ENCODE peak calls at places on chromosomes 7 and 10, in eight cellular contexts. C is mesendoderm, L is lung, B is breast epithelium, R is OCI-LY7, M is NT2/D1, G is mesenchymal stem cell, H is BE2C. T is an unnamed sample. For H3K4me1, the result is how much of the 10 kb centered on the place peaks cover.

GRCh38 chr10:127948791-127949190 is 41.9 kb downstream of the PTPRE start:
- DNase-seq in C (no peak), G (no peak), H (no peak), M (no peak), L (no peak), B (no peak), R (no peak), T (no peak)

GRCh38 chr10:105585753-105586152 is 944.7 kb downstream of the SORCS3 start:
- DNase-seq in R (no peak), L (no peak), C (peak), H (no peak), M (no peak), B (no peak), G (peak), T (no peak)

GRCh38 chr7:117011419-117012260 is 58.3 kb downstream of the ST7 start:
- DNase-seq in G (no peak), M (no peak), L (no peak), R (no peak), C (peak), B (no peak), H (no peak), T (no peak)

GRCh38 chr7:137592232-137592896 is 248.8 kb upstream of the PTN start:
- DNase-seq in M (peak), B (peak), L (peak), H (peak), R (peak), G (peak), C (peak), T (no peak)

GRCh38 chr7:37216156-37216839 is 232.4 kb downstream of the ELMO1 start:
- DNase-seq in G (no peak), H (no peak), B (peak), M (no peak), L (no peak), C (no peak), R (no peak), T (no peak)

GRCh38 chr7:142384508-142384922 is 126.7 kb upstream of the PRSS58 start:
- DNase-seq in C (no peak), R (no peak), H (no peak), L (no peak), G (peak), B (no peak), M (no peak), T (no peak)

GRCh38 chr10:123798856-123799255 is 92.8 kb downstream of the CPXM2 start:
- DNase-seq in R (no peak), M (no peak), C (no peak), G (no peak), B (no peak), L (no peak), H (no peak), T (no peak)

GRCh38 chr7:14639801-14640200 is 262.8 kb downstream of the DGKB start:
- DNase-seq in G (no peak), B (no peak), M (no peak), L (no peak), H (no peak), R (no peak), C (no peak), T (no peak)

GRCh38 chr7:139557857-139558581 is 34.5 kb downstream of the CLEC2L start:
- DNase-seq in G (peak), C (peak), H (no peak), L (no peak), R (no peak), M (no peak), B (no peak), T (no peak)

GRCh38 chr10:61842755-61843497 is 58.6 kb upstream of the ARID5B start:
- DNase-seq in B (no peak), H (no peak), G (peak), R (no peak), L (no peak), M (no peak), C (peak), T (no peak)

GRCh38 chr7:77351539-77352004 is 64.6 kb downstream of the GSAP start:
- DNase-seq in C (peak), G (no peak), H (no peak), R (peak), M (no peak), B (peak), L (no peak), T (peak)

GRCh38 chr10:86958831-86959736 is 685 bp downstream of the SNCG start:
- DNase-seq in M (no peak), G (peak), B (peak), L (no peak), C (peak), R (no peak), H (no peak), T (no peak)
- H3K4me1 ChIP-seq in M (half or more), G (under half), B (under half), L (under half), C (under half), R (under half), H (under half), T (under half)

GRCh38 chr10:69878951-69879350 is 77.2 kb downstream of the COL13A1 start:
- DNase-seq in M (no peak), L (no peak), H (no peak), B (no peak), C (no peak), G (no peak), R (no peak), T (no peak)

GRCh38 chr10:69879628-69880257 is 78.0 kb downstream of the COL13A1 start:
- DNase-seq in H (no peak), C (no peak), B (no peak), G (no peak), M (no peak), L (no peak), R (no peak), T (no peak)

GRCh38 chr10:69881202-69881601 is 79.5 kb downstream of the COL13A1 start:
- DNase-seq in H (no peak), L (no peak), G (no peak), C (no peak), M (no peak), R (no peak), B (no peak), T (no peak)

GRCh38 chr10:69883256-69883655 is 81.5 kb downstream of the COL13A1 start:
- DNase-seq in G (no peak), L (no peak), M (no peak), C (peak), R (peak), H (no peak), B (no peak), T (no peak)

DNA sequence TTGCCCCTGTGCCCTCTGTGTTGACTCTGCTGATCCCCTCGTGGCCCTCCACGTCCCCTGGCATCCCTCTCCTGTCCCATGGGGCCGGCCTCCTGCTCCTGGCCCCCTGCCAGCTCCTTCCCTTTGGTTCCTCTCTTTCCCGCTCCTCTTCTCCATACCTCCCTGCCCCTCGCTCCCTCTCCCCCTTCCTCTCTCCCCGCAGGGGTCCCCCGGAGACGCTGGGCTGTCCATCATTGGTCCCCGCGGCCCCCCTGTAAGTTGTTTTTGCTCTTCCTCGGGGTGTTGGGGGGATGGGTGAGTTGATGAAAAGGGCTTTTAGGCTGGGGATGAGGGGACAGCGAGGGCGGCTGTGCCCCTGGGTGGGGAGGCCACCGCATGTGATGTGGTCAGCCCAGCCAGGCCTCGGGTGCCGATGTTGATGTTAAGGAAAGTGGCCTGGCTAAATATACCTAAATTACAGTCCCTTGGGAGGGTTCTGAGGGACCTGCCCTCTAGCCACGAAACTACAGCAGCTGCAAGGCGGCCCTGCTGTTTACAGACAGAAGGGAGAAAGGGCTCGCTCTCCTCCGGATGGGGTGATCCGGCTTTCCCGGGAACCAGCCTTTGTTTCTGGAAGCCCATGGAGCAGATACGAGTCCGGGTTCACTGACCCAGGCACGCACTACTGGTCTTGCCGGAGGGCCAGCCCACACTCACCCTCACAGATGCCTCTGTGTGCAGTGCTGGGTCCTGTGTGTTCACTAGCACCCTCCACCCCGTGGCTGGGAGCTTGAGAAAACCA is 78.8 kb downstream of the COL13A1 start:
- DNase-seq in M (no peak), L (no peak), C (no peak), B (no peak), R (no peak), H (peak), G (no peak), T (no peak)
- H3K4me1 ChIP-seq in M (under half), L (under half), C (under half), B (under half), R (under half), H (under half), G (under half), T (under half)

DNA sequence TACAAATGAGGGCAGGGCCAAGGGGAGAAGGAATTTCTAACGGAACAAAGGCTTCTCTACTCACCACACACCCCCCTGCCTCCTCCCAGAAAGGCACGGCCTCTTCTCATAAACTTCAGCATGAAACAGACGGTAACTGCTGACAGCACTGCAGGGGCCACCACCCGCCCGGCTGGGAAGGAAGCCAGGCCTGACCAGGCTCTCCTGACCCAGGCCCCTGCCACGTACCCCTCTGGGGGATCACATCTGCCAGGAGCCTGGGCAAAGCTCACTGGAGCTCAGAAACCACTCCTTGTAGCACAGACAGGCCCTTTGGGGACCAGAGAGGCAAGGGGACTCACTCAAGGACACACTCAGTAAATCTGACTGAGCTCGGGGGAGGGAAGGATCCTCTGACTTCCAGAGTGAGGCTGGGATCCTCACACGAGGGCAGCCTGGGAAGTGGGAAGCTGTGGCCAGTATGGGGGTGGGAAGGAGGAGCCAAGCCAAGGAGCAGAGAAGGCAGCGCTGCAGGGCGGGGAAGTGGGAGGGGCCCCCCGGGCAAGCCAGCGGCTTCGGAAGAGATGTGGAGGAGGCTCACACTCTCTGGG is 46.1 kb downstream of the ZCCHC24 start:
- DNase-seq in B (peak), C (peak), G (peak), M (no peak), R (no peak), L (peak), H (peak), T (no peak)
- H3K4me1 ChIP-seq in B (under half), C (under half), G (half or more), M (under half), R (under half), L (under half), H (under half), T (under half)

DNA sequence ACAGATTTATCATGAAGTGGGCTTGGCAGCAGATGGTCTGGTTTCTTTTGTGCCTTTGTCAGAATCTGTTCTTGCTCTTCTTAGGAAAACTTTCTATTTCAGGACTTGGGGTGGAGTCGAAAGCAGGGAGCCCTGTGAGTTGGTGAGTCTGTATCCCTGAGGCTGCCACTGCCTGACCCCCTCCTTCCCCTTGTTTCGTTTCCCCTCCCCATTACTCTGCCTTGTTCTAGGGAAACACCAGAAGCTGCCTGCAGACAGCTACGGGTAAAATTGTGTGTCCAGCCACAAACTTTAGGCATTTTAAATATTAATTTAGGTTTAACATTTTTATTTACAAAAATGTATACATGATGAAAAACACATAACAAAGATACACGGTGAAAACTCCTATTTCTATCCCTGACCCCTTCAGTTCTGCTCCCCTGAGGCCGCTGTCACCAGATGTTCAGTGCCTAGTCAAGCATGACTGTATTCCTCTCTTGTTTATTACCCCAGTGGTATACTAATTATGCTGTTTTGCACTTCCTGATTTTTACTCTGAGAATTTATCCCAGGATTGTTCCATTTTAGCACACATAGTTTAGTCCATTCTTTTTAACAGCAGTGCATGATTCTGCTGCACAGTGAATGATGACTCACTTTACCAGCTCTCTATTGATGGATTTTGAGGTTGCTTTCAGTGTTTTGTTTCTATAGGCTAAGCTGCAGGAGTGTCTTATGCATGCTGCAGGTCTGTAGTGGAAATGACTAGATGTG is 9.1 kb downstream of the TSPAN14 start:
- DNase-seq in H (peak), B (no peak), L (no peak), R (peak), G (peak), C (no peak), M (no peak), T (no peak)
- H3K4me1 ChIP-seq in H (under half), B (half or more), L (under half), R (half or more), G (half or more), C (under half), M (under half), T (half or more)

DNA sequence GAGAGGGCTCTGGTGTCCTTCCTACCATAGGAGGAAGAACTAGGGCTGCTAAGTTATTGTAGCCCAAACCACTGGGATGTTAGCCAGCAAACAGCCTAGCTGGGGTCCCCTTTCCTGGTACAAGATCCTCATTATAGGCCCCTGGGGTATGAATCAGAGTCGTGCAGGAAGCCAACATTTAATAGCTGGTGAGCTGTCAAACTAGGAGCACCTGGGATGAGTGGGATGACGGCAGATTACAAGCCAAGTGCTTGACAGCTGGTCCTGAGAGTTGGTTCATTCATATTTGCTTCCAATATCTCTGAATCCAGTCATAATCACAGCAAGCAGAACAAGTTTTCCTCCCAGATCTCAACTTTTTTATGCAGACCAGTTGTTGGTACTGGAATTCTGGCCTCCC is 25.1 kb upstream of the DNAJB12 start:
- DNase-seq in H (no peak), G (no peak), R (no peak), B (no peak), L (no peak), M (no peak), C (no peak), T (no peak)
- H3K4me1 ChIP-seq in H (under half), G (under half), R (under half), B (under half), L (under half), M (under half), C (under half), T (under half)

DNA sequence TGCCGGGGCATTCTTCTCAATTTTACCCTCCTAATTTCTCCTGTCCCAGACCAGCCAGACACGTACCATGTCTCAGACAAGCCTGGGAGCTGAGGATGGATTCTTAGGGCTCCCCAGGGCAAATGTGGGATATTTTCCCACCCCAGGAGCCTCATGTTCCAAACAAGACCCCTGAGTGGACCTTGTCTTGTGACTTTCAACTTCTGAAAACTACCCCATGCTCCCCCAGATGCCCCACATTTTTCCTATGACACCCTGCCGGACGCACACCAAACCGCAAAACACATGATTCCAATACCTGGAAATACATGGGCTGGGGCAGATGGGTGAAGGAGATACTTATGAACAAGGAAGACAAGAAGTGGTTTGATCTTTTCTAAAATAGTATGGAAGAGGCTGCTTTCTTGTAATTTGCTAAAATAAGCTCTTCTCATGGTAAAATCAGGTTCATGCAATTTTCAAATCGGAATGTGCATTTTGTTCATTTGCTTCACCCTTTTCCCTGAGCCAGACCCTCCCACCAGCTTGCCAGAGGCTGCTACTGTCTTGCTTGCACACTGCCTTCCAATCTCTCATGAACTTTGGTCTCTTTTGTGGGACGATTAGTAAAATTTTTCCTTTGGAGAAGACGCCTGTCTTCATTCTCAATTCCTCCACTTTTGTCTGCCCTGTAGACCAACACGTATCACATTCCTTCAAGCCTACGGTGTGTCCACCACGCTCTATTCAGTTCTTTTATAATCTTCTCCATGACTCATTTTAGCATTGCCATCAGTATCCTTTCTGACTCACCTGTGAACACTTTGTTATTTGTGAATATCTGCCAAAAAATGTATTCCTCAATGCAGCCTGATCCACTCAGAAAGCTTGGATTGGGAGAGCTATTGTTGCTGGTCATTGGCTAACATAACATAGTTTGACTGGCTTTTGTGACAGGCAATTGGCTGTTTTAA is 1.1 kb downstream of the GIMAP5 start:
- DNase-seq in B (no peak), R (no peak), C (no peak), M (no peak), H (no peak), G (no peak), L (no peak), T (no peak)
- H3K4me1 ChIP-seq in B (under half), R (under half), C (under half), M (under half), H (under half), G (under half), L (under half), T (half or more)

GRCh38 chr10:101005361-101005760 is 5.8 kb downstream of the LZTS2 start:
- DNase-seq in R (no peak), M (no peak), B (no peak), C (no peak), H (no peak), G (no peak), L (no peak), T (no peak)
- H3K4me1 ChIP-seq in R (under half), M (under half), B (under half), C (under half), H (under half), G (under half), L (under half), T (under half)

GRCh38 chr10:44911081-44911540 is at the start of gene TMEM72:
- DNase-seq in B (no peak), M (peak), H (peak), L (peak), G (no peak), C (peak), R (no peak), T (no peak)

GRCh38 chr10:44909910-44910309 is 1.2 kb upstream of the TMEM72 start:
- DNase-seq in H (no peak), L (no peak), C (no peak), M (no peak), G (no peak), B (no peak), R (no peak), T (no peak)

GRCh38 chr10:44914891-44915290 is 3.8 kb downstream of the TMEM72 start:
- DNase-seq in B (no peak), G (no peak), M (no peak), H (no peak), L (no peak), C (no peak), R (no peak), T (no peak)

GRCh38 chr10:44913312-44914079 is 2.4 kb downstream of the TMEM72 start:
- DNase-seq in G (peak), H (no peak), C (no peak), B (no peak), R (peak), L (no peak), M (no peak), T (no peak)

DNA sequence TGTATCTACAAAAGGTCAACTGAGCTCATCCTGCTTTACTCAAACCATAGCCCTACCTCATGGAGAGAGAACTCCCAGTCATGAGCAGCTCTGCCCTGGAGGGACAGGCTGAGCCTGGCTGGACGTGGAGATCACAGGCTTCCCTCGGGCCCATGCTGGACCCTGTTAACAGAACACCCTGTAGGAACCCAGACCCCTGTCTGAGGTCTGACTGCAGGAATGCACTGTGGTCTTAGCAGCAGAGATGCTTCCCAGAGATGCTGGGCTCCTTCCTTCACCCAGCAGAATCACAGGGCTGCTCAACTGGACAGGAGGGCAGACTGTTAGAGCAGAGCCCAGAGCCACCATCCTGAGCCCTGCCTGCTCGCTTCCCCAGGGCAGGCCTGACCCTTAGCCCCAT is 814 bp downstream of the TMEM72 start:
- DNase-seq in G (no peak), H (no peak), L (no peak), B (no peak), C (no peak), M (no peak), R (no peak), T (no peak)
- H3K4me1 ChIP-seq in G (under half), H (under half), L (under half), B (under half), C (under half), M (under half), R (under half), T (under half)

T was measured in CD4-positive, alpha-beta memory T cell.